ENCODE peak calls at places on chromosomes 12 and 14, in five cellular contexts. One of them, this sample, is unnamed.

GRCh38 chr14:36582011-36582873 is at the start of gene NKX2-8:
- DNase-seq in endothelial cell of umbilical vein: no peak
- DNase-seq in cardiac muscle cell: no peak
- DNase-seq in Panc1: no peak
- DNase-seq in sigmoid colon: no peak
- DNase-seq in this sample: no peak

GRCh38 chr14:86346818-86347384 is 817.0 kb downstream of the FLRT2 start:
- DNase-seq in cardiac muscle cell: no peak
- DNase-seq in sigmoid colon: no peak
- DNase-seq in endothelial cell of umbilical vein: no peak
- DNase-seq in Panc1: no peak
- DNase-seq in this sample: no peak

GRCh38 chr14:87115234-87115633 is 877.7 kb downstream of the GALC start:
- DNase-seq in Panc1: no peak
- DNase-seq in endothelial cell of umbilical vein: no peak
- DNase-seq in cardiac muscle cell: no peak
- DNase-seq in sigmoid colon: no peak
- DNase-seq in this sample: no peak

GRCh38 chr12:26285401-26285800 is 90.0 kb downstream of the SSPN start:
- DNase-seq in cardiac muscle cell: no peak
- DNase-seq in Panc1: no peak
- DNase-seq in sigmoid colon: no peak
- DNase-seq in endothelial cell of umbilical vein: no peak
- DNase-seq in this sample: no peak

GRCh38 chr12:203462-204260 is 10.3 kb downstream of the SLC6A12 start:
- DNase-seq in Panc1: no peak
- DNase-seq in cardiac muscle cell: peak
- DNase-seq in endothelial cell of umbilical vein: no peak
- DNase-seq in sigmoid colon: no peak
- DNase-seq in this sample: no peak

GRCh38 chr14:99624971-99625370 is 20.0 kb upstream of the HHIPL1 start:
- DNase-seq in sigmoid colon: no peak
- DNase-seq in endothelial cell of umbilical vein: no peak
- DNase-seq in cardiac muscle cell: no peak
- DNase-seq in Panc1: no peak
- DNase-seq in this sample: no peak

GRCh38 chr14:103916636-103917262 is 11.5 kb upstream of the TDRD9 start:
- DNase-seq in endothelial cell of umbilical vein: no peak
- DNase-seq in sigmoid colon: peak
- DNase-seq in Panc1: no peak
- DNase-seq in cardiac muscle cell: no peak
- DNase-seq in this sample: no peak

GRCh38 chr14:68131907-68132306 is 312.3 kb downstream of the RAD51B start:
- DNase-seq in Panc1: no peak
- DNase-seq in endothelial cell of umbilical vein: no peak
- DNase-seq in cardiac muscle cell: no peak
- DNase-seq in sigmoid colon: no peak
- DNase-seq in this sample: no peak

GRCh38 chr12:40735551-40736230 is 43.5 kb downstream of the CNTN1 start:
- DNase-seq in Panc1: no peak
- DNase-seq in cardiac muscle cell: no peak
- DNase-seq in endothelial cell of umbilical vein: no peak
- DNase-seq in sigmoid colon: no peak
- DNase-seq in this sample: no peak

GRCh38 chr14:73058923-73059311 is 583 bp downstream of the RBM25 start:
- DNase-seq in cardiac muscle cell: peak
- DNase-seq in endothelial cell of umbilical vein: peak
- DNase-seq in sigmoid colon: no peak
- DNase-seq in Panc1: no peak
- DNase-seq in this sample: no peak

GRCh38 chr12:80504389-80505153 is 60.5 kb downstream of the PTPRQ start:
- DNase-seq in Panc1: no peak
- DNase-seq in cardiac muscle cell: no peak
- DNase-seq in endothelial cell of umbilical vein: no peak
- DNase-seq in sigmoid colon: no peak
- DNase-seq in this sample: no peak

GRCh38 chr12:128820723-128821432 is 2.9 kb downstream of the SLC15A4 start:
- DNase-seq in Panc1: no peak
- DNase-seq in endothelial cell of umbilical vein: no peak
- DNase-seq in cardiac muscle cell: no peak
- DNase-seq in sigmoid colon: peak
- DNase-seq in this sample: no peak

GRCh38 chr12:59927041-59927440 is 331.2 kb downstream of the SLC16A7 start:
- DNase-seq in endothelial cell of umbilical vein: no peak
- DNase-seq in sigmoid colon: no peak
- DNase-seq in Panc1: no peak
- DNase-seq in cardiac muscle cell: no peak
- DNase-seq in this sample: no peak

GRCh38 chr12:69284131-69284530 is 44.8 kb downstream of the CPSF6 start:
- DNase-seq in cardiac muscle cell: peak
- DNase-seq in sigmoid colon: peak
- DNase-seq in Panc1: no peak
- DNase-seq in endothelial cell of umbilical vein: peak
- DNase-seq in this sample: no peak

GRCh38 chr12:47938093-47938492 is 25.3 kb upstream of the TMEM106C start:
- DNase-seq in Panc1: no peak
- DNase-seq in sigmoid colon: no peak
- DNase-seq in endothelial cell of umbilical vein: no peak
- DNase-seq in cardiac muscle cell: peak
- DNase-seq in this sample: no peak

GRCh38 chr12:63124778-63125177 is 26.2 kb downstream of the AVPR1A start:
- DNase-seq in cardiac muscle cell: no peak
- DNase-seq in sigmoid colon: no peak
- DNase-seq in endothelial cell of umbilical vein: no peak
- DNase-seq in Panc1: no peak
- DNase-seq in this sample: no peak

GRCh38 chr12:121578230-121579189 is 2.3 kb downstream of the KDM2B start:
- DNase-seq in endothelial cell of umbilical vein: peak
- DNase-seq in Panc1: no peak
- DNase-seq in sigmoid colon: peak
- DNase-seq in cardiac muscle cell: peak
- DNase-seq in this sample: peak

GRCh38 chr12:15563683-15564082 is 225.5 kb downstream of the EPS8 start:
- DNase-seq in endothelial cell of umbilical vein: peak
- DNase-seq in cardiac muscle cell: peak
- DNase-seq in Panc1: no peak
- DNase-seq in sigmoid colon: no peak
- DNase-seq in this sample: no peak

GRCh38 chr12:90909069-90909676 is 45.8 kb downstream of the CCER1 start:
- DNase-seq in cardiac muscle cell: peak
- DNase-seq in Panc1: peak
- DNase-seq in endothelial cell of umbilical vein: peak
- DNase-seq in sigmoid colon: no peak
- DNase-seq in this sample: no peak

GRCh38 chr12:43113153-43113552 is 438.9 kb downstream of the ADAMTS20 start:
- DNase-seq in endothelial cell of umbilical vein: no peak
- DNase-seq in Panc1: no peak
- DNase-seq in cardiac muscle cell: peak
- DNase-seq in sigmoid colon: no peak
- DNase-seq in this sample: no peak

GRCh38 chr12:115135800-115136211 is 451.8 kb upstream of the TBX3 start:
- DNase-seq in cardiac muscle cell: peak
- DNase-seq in sigmoid colon: peak
- DNase-seq in endothelial cell of umbilical vein: no peak
- DNase-seq in Panc1: no peak
- DNase-seq in this sample: no peak

DNA sequence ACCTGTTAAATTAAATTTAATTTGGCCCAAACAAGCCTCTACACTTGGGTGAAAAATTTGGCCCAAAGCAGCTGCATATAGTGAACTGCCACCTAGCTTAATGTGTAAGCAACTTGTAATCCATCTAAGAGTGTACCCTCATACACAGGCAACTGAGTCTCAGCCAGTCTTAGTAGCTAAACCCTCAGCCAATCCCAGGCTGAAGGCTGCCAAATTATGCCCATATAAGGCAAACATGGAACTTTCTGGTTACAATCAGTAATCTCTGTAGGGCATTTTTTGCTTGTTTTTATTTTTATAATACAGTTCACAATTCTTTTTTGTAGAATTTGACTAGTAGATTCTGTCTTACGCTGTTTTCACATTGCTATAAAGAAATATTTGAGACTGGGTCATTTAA is 958.7 kb downstream of the FSCB start:
- DNase-seq in endothelial cell of umbilical vein: no peak
- DNase-seq in sigmoid colon: no peak
- DNase-seq in Panc1: no peak
- DNase-seq in cardiac muscle cell: no peak
- DNase-seq in this sample: no peak
- H3K4me3 ChIP-seq in endothelial cell of umbilical vein: no peak
- H3K4me3 ChIP-seq in sigmoid colon: no peak
- H3K4me3 ChIP-seq in Panc1: no peak
- H3K4me3 ChIP-seq in cardiac muscle cell: no peak
- H3K4me3 ChIP-seq in this sample: no peak

DNA sequence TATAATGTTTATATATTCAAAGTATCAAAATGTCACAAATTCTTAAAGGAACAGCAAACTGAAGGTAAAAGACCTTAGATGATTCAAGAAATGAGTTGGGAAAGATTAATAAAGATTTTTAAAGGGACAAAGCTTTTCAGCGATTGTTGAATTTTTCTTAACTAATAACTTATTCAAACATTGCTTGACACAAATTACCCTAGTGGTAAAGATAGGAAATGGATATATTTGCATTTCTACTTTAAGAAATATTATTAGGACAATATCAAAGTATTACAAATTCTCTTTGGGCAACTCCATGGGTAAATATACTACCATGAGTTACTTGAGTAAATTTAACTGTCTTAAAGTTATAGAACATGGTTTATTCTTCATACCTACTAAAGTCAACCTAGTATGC is 266.0 kb upstream of the GARIN2 start:
- DNase-seq in endothelial cell of umbilical vein: no peak
- DNase-seq in sigmoid colon: no peak
- DNase-seq in Panc1: no peak
- DNase-seq in cardiac muscle cell: no peak
- DNase-seq in this sample: no peak
- TF ChIP-seq CTCF in endothelial cell of umbilical vein: no peak
- TF ChIP-seq CTCF in sigmoid colon: no peak
- TF ChIP-seq CTCF in Panc1: no peak
- TF ChIP-seq CTCF in cardiac muscle cell: no peak
- TF ChIP-seq CTCF in this sample: no peak

DNA sequence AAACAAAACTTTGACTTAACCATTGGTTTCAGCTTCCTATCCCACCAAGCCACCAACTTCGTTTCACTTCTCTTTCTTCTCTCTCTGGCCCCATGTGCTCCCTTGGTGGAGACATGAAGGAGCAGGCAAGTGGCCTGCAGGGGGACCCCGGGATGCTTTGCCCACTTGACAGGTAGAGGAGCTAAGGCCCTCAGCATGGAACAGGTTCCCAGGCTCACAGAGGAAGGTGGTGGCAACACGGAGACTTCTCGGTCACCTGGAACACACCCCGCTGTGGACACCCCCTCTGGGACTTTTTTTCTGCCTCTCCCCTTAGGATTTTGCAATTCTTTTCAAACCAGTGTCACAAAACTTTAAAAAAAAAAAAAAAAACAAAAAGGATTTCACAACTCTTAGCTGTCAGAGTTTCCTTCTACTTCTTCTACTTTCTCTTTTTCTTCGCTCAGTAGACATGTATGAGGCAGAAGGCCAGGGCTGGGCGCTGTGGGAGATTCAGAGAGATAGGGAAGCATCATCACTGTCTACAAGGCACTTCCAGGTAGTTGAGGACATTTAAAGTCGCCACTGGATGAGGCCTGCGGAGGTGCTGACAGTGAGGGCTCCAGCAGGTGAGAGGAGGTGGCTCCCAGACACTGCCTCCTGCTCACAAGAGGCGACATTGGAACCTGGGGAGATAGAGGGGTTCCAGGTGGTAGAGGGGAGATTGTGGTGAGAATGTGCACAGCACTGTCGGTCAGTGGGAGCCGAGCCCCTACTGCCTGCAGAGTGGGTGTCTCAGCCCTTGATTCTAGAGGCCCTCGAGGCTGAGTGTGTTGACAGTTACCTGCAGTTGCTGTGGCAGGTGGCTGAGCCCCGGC is 119.6 kb downstream of the GCH1 start:
- DNase-seq in Panc1: no peak
- DNase-seq in cardiac muscle cell: no peak
- DNase-seq in endothelial cell of umbilical vein: no peak
- DNase-seq in sigmoid colon: peak
- DNase-seq in this sample: peak
- H3K27ac ChIP-seq in Panc1: no peak
- H3K27ac ChIP-seq in cardiac muscle cell: no peak
- H3K27ac ChIP-seq in endothelial cell of umbilical vein: no peak
- H3K27ac ChIP-seq in sigmoid colon: no peak
- H3K27ac ChIP-seq in this sample: peak

DNA sequence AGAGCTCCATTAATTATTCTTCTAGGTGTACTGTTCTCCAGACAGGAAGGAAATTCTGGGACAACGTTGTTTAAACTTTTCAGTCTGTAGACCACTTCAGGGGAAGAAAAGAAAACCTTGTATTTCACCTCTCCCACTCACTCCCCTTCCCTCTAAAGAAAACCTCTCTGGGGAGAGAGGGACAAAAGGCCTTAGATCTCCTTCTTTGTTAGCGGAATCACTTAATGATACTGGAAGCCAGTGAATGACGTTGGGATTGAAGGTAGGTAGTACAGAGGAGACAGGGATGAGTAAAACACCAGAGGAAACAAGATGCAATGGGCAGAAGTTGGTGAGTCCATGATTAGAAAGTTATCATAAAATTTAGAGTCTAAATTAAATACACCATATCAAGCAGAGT is 38.8 kb upstream of the SGPP1 start:
- DNase-seq in endothelial cell of umbilical vein: no peak
- DNase-seq in cardiac muscle cell: no peak
- DNase-seq in Panc1: no peak
- DNase-seq in sigmoid colon: no peak
- DNase-seq in this sample: no peak
- H3K4me3 ChIP-seq in endothelial cell of umbilical vein: no peak
- H3K4me3 ChIP-seq in cardiac muscle cell: no peak
- H3K4me3 ChIP-seq in Panc1: no peak
- H3K4me3 ChIP-seq in sigmoid colon: no peak
- H3K4me3 ChIP-seq in this sample: no peak

GRCh38 chr14:90193925-90194324 is 62.4 kb upstream of the PSMC1 start:
- DNase-seq in endothelial cell of umbilical vein: no peak
- DNase-seq in sigmoid colon: no peak
- DNase-seq in Panc1: no peak
- DNase-seq in cardiac muscle cell: no peak
- DNase-seq in this sample: no peak
- TF ChIP-seq CTCF in endothelial cell of umbilical vein: peak
- TF ChIP-seq CTCF in sigmoid colon: no peak
- TF ChIP-seq CTCF in Panc1: peak
- TF ChIP-seq CTCF in cardiac muscle cell: peak
- TF ChIP-seq CTCF in this sample: no peak

GRCh38 chr12:21941522-21942376 is 523 bp upstream of the ABCC9 start:
- DNase-seq in endothelial cell of umbilical vein: peak
- DNase-seq in Panc1: no peak
- DNase-seq in cardiac muscle cell: peak
- DNase-seq in sigmoid colon: peak
- DNase-seq in this sample: peak
- H3K27ac ChIP-seq in endothelial cell of umbilical vein: no peak
- H3K27ac ChIP-seq in Panc1: no peak
- H3K27ac ChIP-seq in cardiac muscle cell: no peak
- H3K27ac ChIP-seq in sigmoid colon: peak
- H3K27ac ChIP-seq in this sample: peak